ENCODE peak calls at places on chromosomes 4 and X, in eight cellular contexts. One of them, this sample, is unnamed.

GRCh38 chr4:37651781-37652377 is 34.3 kb downstream of the RELL1 start:
- DNase-seq in IMR-90: no peak
- DNase-seq in bronchial epithelial cell: no peak
- DNase-seq in mucosa of descending colon: no peak
- DNase-seq in HFF-Myc: no peak
- DNase-seq in BJ: no peak
- DNase-seq in HL-60: no peak
- DNase-seq in PC-9: no peak
- DNase-seq in this sample: no peak

GRCh38 chrX:10101269-10101668 is 55.5 kb upstream of the CLCN4 start:
- DNase-seq in BJ: no peak
- DNase-seq in PC-9: no peak
- DNase-seq in IMR-90: peak
- DNase-seq in HFF-Myc: no peak
- DNase-seq in bronchial epithelial cell: no peak
- DNase-seq in HL-60: no peak
- DNase-seq in mucosa of descending colon: no peak
- DNase-seq in this sample: peak

GRCh38 chr4:151611960-151612359 is 148.8 kb downstream of the GATB start:
- DNase-seq in IMR-90: no peak
- DNase-seq in HFF-Myc: no peak
- DNase-seq in bronchial epithelial cell: no peak
- DNase-seq in HL-60: no peak
- DNase-seq in PC-9: no peak
- DNase-seq in mucosa of descending colon: no peak
- DNase-seq in BJ: no peak
- DNase-seq in this sample: no peak

GRCh38 chrX:80285131-80285773 is 135.0 kb upstream of the TENT5D start:
- DNase-seq in HL-60: no peak
- DNase-seq in mucosa of descending colon: no peak
- DNase-seq in BJ: no peak
- DNase-seq in IMR-90: peak
- DNase-seq in PC-9: peak
- DNase-seq in HFF-Myc: no peak
- DNase-seq in bronchial epithelial cell: peak
- DNase-seq in this sample: peak

GRCh38 chrX:154714925-154715324 is 36.0 kb downstream of the GAB3 start:
- DNase-seq in HFF-Myc: no peak
- DNase-seq in IMR-90: peak
- DNase-seq in HL-60: no peak
- DNase-seq in PC-9: peak
- DNase-seq in bronchial epithelial cell: peak
- DNase-seq in mucosa of descending colon: no peak
- DNase-seq in BJ: no peak
- DNase-seq in this sample: peak

GRCh38 chr4:7390906-7391636 is 43.7 kb downstream of the PSAPL1 start:
- DNase-seq in HFF-Myc: no peak
- DNase-seq in IMR-90: no peak
- DNase-seq in HL-60: no peak
- DNase-seq in BJ: no peak
- DNase-seq in mucosa of descending colon: no peak
- DNase-seq in bronchial epithelial cell: no peak
- DNase-seq in PC-9: no peak
- DNase-seq in this sample: no peak

GRCh38 chrX:56797966-56798711 is 69.1 kb downstream of the NBDY start:
- DNase-seq in IMR-90: no peak
- DNase-seq in HFF-Myc: no peak
- DNase-seq in HL-60: no peak
- DNase-seq in BJ: no peak
- DNase-seq in bronchial epithelial cell: peak
- DNase-seq in mucosa of descending colon: no peak
- DNase-seq in PC-9: no peak
- DNase-seq in this sample: no peak

GRCh38 chr4:81421346-81422218 is 50.1 kb downstream of the RASGEF1B start:
- DNase-seq in mucosa of descending colon: no peak
- DNase-seq in BJ: no peak
- DNase-seq in PC-9: peak
- DNase-seq in bronchial epithelial cell: peak
- DNase-seq in HFF-Myc: no peak
- DNase-seq in IMR-90: peak
- DNase-seq in HL-60: peak
- DNase-seq in this sample: no peak

GRCh38 chr4:139562067-139562684 is 6.2 kb upstream of the SETD7 start:
- DNase-seq in bronchial epithelial cell: no peak
- DNase-seq in HL-60: no peak
- DNase-seq in IMR-90: no peak
- DNase-seq in PC-9: no peak
- DNase-seq in BJ: no peak
- DNase-seq in HFF-Myc: no peak
- DNase-seq in mucosa of descending colon: no peak
- DNase-seq in this sample: no peak

GRCh38 chrX:18895157-18895952 is 88.6 kb downstream of the PHKA2 start:
- DNase-seq in bronchial epithelial cell: peak
- DNase-seq in BJ: no peak
- DNase-seq in PC-9: no peak
- DNase-seq in IMR-90: peak
- DNase-seq in mucosa of descending colon: no peak
- DNase-seq in HFF-Myc: no peak
- DNase-seq in HL-60: no peak
- DNase-seq in this sample: no peak

GRCh38 chrX:10450229-10450958 is 170.0 kb downstream of the MID1 start:
- DNase-seq in mucosa of descending colon: no peak
- DNase-seq in HFF-Myc: no peak
- DNase-seq in HL-60: no peak
- DNase-seq in IMR-90: peak
- DNase-seq in BJ: peak
- DNase-seq in bronchial epithelial cell: peak
- DNase-seq in PC-9: no peak
- DNase-seq in this sample: no peak

GRCh38 chrX:54357414-54358377 is at the start of gene WNK3:
- DNase-seq in HFF-Myc: no peak
- DNase-seq in BJ: no peak
- DNase-seq in mucosa of descending colon: peak
- DNase-seq in bronchial epithelial cell: peak
- DNase-seq in HL-60: no peak
- DNase-seq in PC-9: peak
- DNase-seq in IMR-90: peak
- DNase-seq in this sample: no peak

GRCh38 chr4:134740290-134740689 is 538.7 kb upstream of the PABPC4L start:
- DNase-seq in bronchial epithelial cell: no peak
- DNase-seq in IMR-90: no peak
- DNase-seq in HFF-Myc: no peak
- DNase-seq in PC-9: no peak
- DNase-seq in mucosa of descending colon: no peak
- DNase-seq in HL-60: no peak
- DNase-seq in BJ: no peak
- DNase-seq in this sample: no peak

GRCh38 chr4:168421671-168422070 is 58.6 kb downstream of the DDX60L start:
- DNase-seq in mucosa of descending colon: no peak
- DNase-seq in HFF-Myc: no peak
- DNase-seq in BJ: no peak
- DNase-seq in HL-60: no peak
- DNase-seq in PC-9: peak
- DNase-seq in bronchial epithelial cell: peak
- DNase-seq in IMR-90: peak
- DNase-seq in this sample: no peak

GRCh38 chrX:153474718-153475117 is 4.3 kb upstream of the HAUS7 start:
- DNase-seq in HFF-Myc: no peak
- DNase-seq in bronchial epithelial cell: peak
- DNase-seq in HL-60: peak
- DNase-seq in PC-9: peak
- DNase-seq in IMR-90: peak
- DNase-seq in BJ: no peak
- DNase-seq in mucosa of descending colon: peak
- DNase-seq in this sample: peak

GRCh38 chrX:47687249-47687648 is 28.3 kb upstream of the UXT start:
- DNase-seq in mucosa of descending colon: no peak
- DNase-seq in BJ: no peak
- DNase-seq in HL-60: no peak
- DNase-seq in PC-9: no peak
- DNase-seq in HFF-Myc: no peak
- DNase-seq in IMR-90: no peak
- DNase-seq in bronchial epithelial cell: peak
- DNase-seq in this sample: no peak

GRCh38 chr4:1152284-1152683 is 20.1 kb downstream of the SPON2 start:
- DNase-seq in IMR-90: no peak
- DNase-seq in PC-9: no peak
- DNase-seq in BJ: no peak
- DNase-seq in HL-60: no peak
- DNase-seq in bronchial epithelial cell: no peak
- DNase-seq in HFF-Myc: no peak
- DNase-seq in mucosa of descending colon: no peak
- DNase-seq in this sample: no peak

GRCh38 chr4:67580577-67580976 is 22.1 kb downstream of the STAP1 start:
- DNase-seq in HFF-Myc: no peak
- DNase-seq in BJ: no peak
- DNase-seq in bronchial epithelial cell: no peak
- DNase-seq in PC-9: no peak
- DNase-seq in HL-60: no peak
- DNase-seq in IMR-90: no peak
- DNase-seq in mucosa of descending colon: no peak
- DNase-seq in this sample: no peak

GRCh38 chr4:16785800-16786527 is 112.5 kb downstream of the LDB2 start:
- DNase-seq in HFF-Myc: peak
- DNase-seq in mucosa of descending colon: no peak
- DNase-seq in PC-9: no peak
- DNase-seq in IMR-90: peak
- DNase-seq in HL-60: no peak
- DNase-seq in BJ: peak
- DNase-seq in bronchial epithelial cell: no peak
- DNase-seq in this sample: no peak

GRCh38 chrX:114962209-114962608 is 55.2 kb downstream of the IL13RA2 start:
- DNase-seq in HL-60: no peak
- DNase-seq in mucosa of descending colon: no peak
- DNase-seq in bronchial epithelial cell: no peak
- DNase-seq in HFF-Myc: no peak
- DNase-seq in IMR-90: no peak
- DNase-seq in PC-9: no peak
- DNase-seq in BJ: no peak
- DNase-seq in this sample: no peak

GRCh38 chrX:114964374-114964773 is 53.0 kb downstream of the IL13RA2 start:
- DNase-seq in bronchial epithelial cell: no peak
- DNase-seq in BJ: no peak
- DNase-seq in HFF-Myc: no peak
- DNase-seq in IMR-90: no peak
- DNase-seq in mucosa of descending colon: no peak
- DNase-seq in HL-60: no peak
- DNase-seq in PC-9: no peak
- DNase-seq in this sample: no peak

GRCh38 chrX:114959729-114960128 is 57.7 kb downstream of the IL13RA2 start:
- DNase-seq in HL-60: no peak
- DNase-seq in PC-9: no peak
- DNase-seq in mucosa of descending colon: no peak
- DNase-seq in bronchial epithelial cell: peak
- DNase-seq in HFF-Myc: peak
- DNase-seq in IMR-90: peak
- DNase-seq in BJ: no peak
- DNase-seq in this sample: no peak
- TF ChIP-seq CTCF in HL-60: no peak
- TF ChIP-seq CTCF in PC-9: peak
- TF ChIP-seq CTCF in mucosa of descending colon: no peak
- TF ChIP-seq CTCF in bronchial epithelial cell: peak
- TF ChIP-seq CTCF in HFF-Myc: no peak
- TF ChIP-seq CTCF in IMR-90: peak
- TF ChIP-seq CTCF in BJ: peak
- TF ChIP-seq CTCF in this sample: peak

GRCh38 chrX:130268500-130269170 is at the start of gene ZNF280C:
- DNase-seq in bronchial epithelial cell: peak
- DNase-seq in BJ: peak
- DNase-seq in mucosa of descending colon: peak
- DNase-seq in HL-60: peak
- DNase-seq in IMR-90: peak
- DNase-seq in PC-9: peak
- DNase-seq in HFF-Myc: peak
- DNase-seq in this sample: peak
- TF ChIP-seq CTCF in bronchial epithelial cell: peak
- TF ChIP-seq CTCF in BJ: peak
- TF ChIP-seq CTCF in mucosa of descending colon: no peak
- TF ChIP-seq CTCF in HL-60: no peak
- TF ChIP-seq CTCF in IMR-90: peak
- TF ChIP-seq CTCF in PC-9: no peak
- TF ChIP-seq CTCF in HFF-Myc: no peak
- TF ChIP-seq CTCF in this sample: peak

GRCh38 chr4:6199344-6199921 is 916 bp downstream of the JAKMIP1 start:
- DNase-seq in PC-9: no peak
- DNase-seq in mucosa of descending colon: no peak
- DNase-seq in HL-60: no peak
- DNase-seq in IMR-90: no peak
- DNase-seq in bronchial epithelial cell: no peak
- DNase-seq in HFF-Myc: no peak
- DNase-seq in BJ: no peak
- DNase-seq in this sample: no peak

GRCh38 chr4:6200011-6200921 is at the start of gene JAKMIP1:
- DNase-seq in IMR-90: peak
- DNase-seq in HFF-Myc: no peak
- DNase-seq in PC-9: peak
- DNase-seq in HL-60: no peak
- DNase-seq in bronchial epithelial cell: no peak
- DNase-seq in BJ: no peak
- DNase-seq in mucosa of descending colon: peak
- DNase-seq in this sample: peak

GRCh38 chr4:6197433-6198174 is 2.7 kb downstream of the JAKMIP1 start:
- DNase-seq in HL-60: no peak
- DNase-seq in mucosa of descending colon: no peak
- DNase-seq in IMR-90: no peak
- DNase-seq in BJ: no peak
- DNase-seq in PC-9: no peak
- DNase-seq in HFF-Myc: no peak
- DNase-seq in bronchial epithelial cell: no peak
- DNase-seq in this sample: no peak

GRCh38 chr4:6198278-6198677 is 2.1 kb downstream of the JAKMIP1 start:
- DNase-seq in HL-60: no peak
- DNase-seq in HFF-Myc: no peak
- DNase-seq in bronchial epithelial cell: no peak
- DNase-seq in BJ: no peak
- DNase-seq in IMR-90: no peak
- DNase-seq in PC-9: no peak
- DNase-seq in mucosa of descending colon: no peak
- DNase-seq in this sample: no peak

GRCh38 chr4:6198768-6199343 is 1.5 kb downstream of the JAKMIP1 start:
- DNase-seq in IMR-90: no peak
- DNase-seq in HFF-Myc: no peak
- DNase-seq in HL-60: no peak
- DNase-seq in PC-9: no peak
- DNase-seq in BJ: no peak
- DNase-seq in mucosa of descending colon: no peak
- DNase-seq in bronchial epithelial cell: no peak
- DNase-seq in this sample: no peak
- TF ChIP-seq CTCF in IMR-90: no peak
- TF ChIP-seq CTCF in HFF-Myc: no peak
- TF ChIP-seq CTCF in HL-60: no peak
- TF ChIP-seq CTCF in PC-9: no peak
- TF ChIP-seq CTCF in BJ: no peak
- TF ChIP-seq CTCF in mucosa of descending colon: no peak
- TF ChIP-seq CTCF in bronchial epithelial cell: no peak
- TF ChIP-seq CTCF in this sample: no peak

DNA sequence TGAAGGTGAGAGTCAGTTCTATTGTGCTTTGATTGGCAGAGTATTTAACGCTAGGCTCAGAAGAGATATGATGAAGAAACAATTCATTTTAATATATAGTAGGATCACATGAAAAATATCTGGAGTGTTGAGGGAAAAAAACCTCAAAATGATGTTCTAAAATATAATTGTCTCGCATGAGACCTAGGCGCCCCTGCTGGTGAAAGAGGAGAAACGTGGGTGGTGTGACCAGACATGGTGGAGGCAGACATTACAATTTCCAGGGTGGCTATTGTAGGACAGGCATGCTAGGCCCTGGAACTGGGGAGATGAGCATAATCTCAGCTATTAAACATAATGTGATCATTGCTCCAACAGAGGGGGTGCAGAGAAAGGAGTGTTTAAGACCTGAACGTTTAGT is 210.0 kb downstream of the HS3ST1 start:
- DNase-seq in HFF-Myc: no peak
- DNase-seq in IMR-90: no peak
- DNase-seq in PC-9: no peak
- DNase-seq in HL-60: no peak
- DNase-seq in BJ: no peak
- DNase-seq in mucosa of descending colon: no peak
- DNase-seq in bronchial epithelial cell: no peak
- DNase-seq in this sample: no peak
- TF ChIP-seq CTCF in HFF-Myc: no peak
- TF ChIP-seq CTCF in IMR-90: no peak
- TF ChIP-seq CTCF in PC-9: peak
- TF ChIP-seq CTCF in HL-60: no peak
- TF ChIP-seq CTCF in BJ: no peak
- TF ChIP-seq CTCF in mucosa of descending colon: no peak
- TF ChIP-seq CTCF in bronchial epithelial cell: no peak
- TF ChIP-seq CTCF in this sample: peak

This sample was measured in Caco-2.